ENCODE peak calls at places on chromosome 16, in nine cellular contexts. H is K562; D is psoas muscle; J is CD8-positive, alpha-beta T cell; N is fibroblast of mammary gland; I is AG09309; A is AG10803; K is A549; W is tibial nerve. S is an unnamed sample.

GRCh38 chr16:89115216-89115949 is 21.7 kb downstream of the ACSF3 start:
- DNase-seq in K (no peak), J (peak), H (peak), N (peak), I (no peak), D (peak), A (no peak), W (peak), S (peak)

GRCh38 chr16:569445-570254 is at the start of gene PIGQ:
- DNase-seq in W (peak), K (peak), I (no peak), J (peak), A (peak), N (peak), D (peak), H (peak), S (peak)

GRCh38 chr16:46859719-46860152 is 24.4 kb upstream of the GPT2 start:
- DNase-seq in D (peak), J (no peak), I (peak), H (peak), A (peak), N (peak), W (no peak), K (peak), S (no peak)

GRCh38 chr16:48538746-48539484 is 71.1 kb downstream of the N4BP1 start:
- DNase-seq in I (no peak), W (no peak), N (no peak), A (no peak), K (no peak), J (no peak), D (no peak), H (no peak), S (no peak)

GRCh38 chr16:10813123-10813455 is 5.5 kb downstream of the TVP23A start:
- DNase-seq in D (no peak), H (no peak), J (no peak), N (no peak), I (no peak), W (no peak), A (no peak), K (no peak), S (no peak)

GRCh38 chr16:48720266-48720665 is 110.3 kb upstream of the N4BP1 start:
- DNase-seq in K (no peak), I (no peak), A (no peak), H (peak), W (no peak), J (no peak), N (peak), D (no peak), S (peak)

GRCh38 chr16:11161439-11161838 is 94.6 kb downstream of the SOCS1 start:
- DNase-seq in J (no peak), I (no peak), H (peak), A (no peak), D (no peak), K (no peak), N (no peak), W (no peak), S (no peak)

GRCh38 chr16:1193143-1193824 is 31.8 kb downstream of the TPSG1 start:
- DNase-seq in D (no peak), H (peak), K (no peak), J (no peak), I (no peak), A (no peak), W (no peak), N (no peak), S (no peak)

GRCh38 chr16:27103954-27104353 is 37.2 kb downstream of the C16orf82 start:
- DNase-seq in J (no peak), W (no peak), I (no peak), A (no peak), N (no peak), D (no peak), H (no peak), K (no peak), S (no peak)

GRCh38 chr16:17070882-17071592 is 399.7 kb downstream of the XYLT1 start:
- DNase-seq in N (peak), D (no peak), K (no peak), J (peak), A (peak), H (no peak), I (no peak), W (peak), S (peak)

GRCh38 chr16:85695196-85696128 is 6.7 kb upstream of the GINS2 start:
- DNase-seq in I (no peak), J (no peak), K (no peak), H (no peak), N (no peak), A (no peak), D (no peak), W (no peak), S (no peak)

GRCh38 chr16:10387378-10387681 is 1.5 kb downstream of the ATF7IP2 start:
- DNase-seq in K (no peak), A (no peak), J (no peak), D (no peak), I (no peak), H (no peak), W (no peak), N (no peak), S (no peak)

GRCh38 chr16:48818257-48818656 is 208.3 kb upstream of the N4BP1 start:
- DNase-seq in N (no peak), J (no peak), H (no peak), D (no peak), W (no peak), K (no peak), I (no peak), A (no peak), S (no peak)

GRCh38 chr16:78630102-78630501 is 530.6 kb downstream of the WWOX start:
- DNase-seq in K (no peak), H (no peak), A (no peak), J (no peak), N (no peak), W (no peak), D (no peak), I (no peak), S (no peak)

GRCh38 chr16:17302620-17303019 is 168.1 kb downstream of the XYLT1 start:
- DNase-seq in K (no peak), I (no peak), W (no peak), N (peak), J (no peak), A (peak), H (no peak), D (no peak), S (no peak)

GRCh38 chr16:11471548-11471947 is 115.2 kb downstream of the LITAF start:
- DNase-seq in D (no peak), N (no peak), K (no peak), I (no peak), A (no peak), J (no peak), W (no peak), H (no peak), S (no peak)

GRCh38 chr16:20073203-20074088 is at the start of gene GPR139:
- DNase-seq in N (no peak), H (no peak), W (no peak), I (no peak), D (no peak), A (no peak), K (no peak), J (no peak), S (no peak)

GRCh38 chr16:489606-490005 is 37.9 kb upstream of the CAPN15 start:
- DNase-seq in W (no peak), D (no peak), I (no peak), N (no peak), K (no peak), J (no peak), A (no peak), H (no peak), S (no peak)

DNA sequence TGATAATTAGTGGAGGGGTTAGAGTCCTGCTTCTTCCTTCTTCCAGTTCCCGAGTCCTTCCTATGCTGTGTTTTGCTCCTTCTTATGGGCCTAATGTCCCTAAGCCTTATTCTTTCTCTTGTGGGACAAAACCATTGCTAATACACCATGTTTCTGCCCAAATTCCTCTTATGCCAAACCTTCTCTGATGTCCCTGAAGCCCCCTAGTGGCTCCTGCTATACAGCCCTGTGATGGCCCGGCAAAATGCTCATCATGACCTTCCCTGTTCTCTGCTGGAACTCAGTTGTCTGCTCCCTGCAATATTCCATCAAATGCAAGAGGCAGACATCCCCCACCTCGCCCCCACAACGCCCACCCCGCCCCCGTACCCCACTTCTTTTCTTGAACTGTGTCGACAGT is 171.6 kb downstream of the CDH11 start:
- DNase-seq in W (no peak), N (no peak), J (no peak), K (no peak), D (no peak), I (no peak), H (no peak), A (no peak), S (no peak)
- TF ChIP-seq CTCF in W (no peak), N (peak), J (no peak), K (no peak), D (no peak), I (peak), H (no peak), A (peak), S (no peak)

GRCh38 chr16:83328936-83329335 is 478.8 kb upstream of the HSBP1 start:
- DNase-seq in W (no peak), I (no peak), A (peak), J (no peak), N (no peak), K (no peak), D (no peak), H (no peak), S (no peak)

GRCh38 chr16:83329466-83329865 is 478.3 kb upstream of the HSBP1 start:
- DNase-seq in H (no peak), N (no peak), I (no peak), K (no peak), W (no peak), J (no peak), D (no peak), A (no peak), S (no peak)

GRCh38 chr16:83335076-83335475 is 472.7 kb upstream of the HSBP1 start:
- DNase-seq in H (no peak), K (no peak), J (no peak), I (no peak), D (no peak), W (no peak), A (peak), N (no peak), S (no peak)

GRCh38 chr16:83330251-83330650 is 477.5 kb upstream of the HSBP1 start:
- DNase-seq in D (no peak), A (no peak), K (no peak), N (no peak), W (no peak), H (no peak), J (no peak), I (no peak), S (no peak)
- TF ChIP-seq CTCF in D (no peak), A (no peak), K (no peak), N (no peak), W (no peak), H (no peak), J (no peak), I (no peak), S (no peak)

GRCh38 chr16:25367773-25368172 is 110.1 kb upstream of the ZKSCAN2 start:
- DNase-seq in K (no peak), A (no peak), D (no peak), H (no peak), I (no peak), N (no peak), W (no peak), J (no peak), S (no peak)

GRCh38 chr16:25371342-25371741 is 113.7 kb upstream of the ZKSCAN2 start:
- DNase-seq in A (no peak), K (no peak), N (no peak), J (no peak), I (no peak), D (no peak), W (no peak), H (no peak), S (no peak)

GRCh38 chr16:25374556-25374955 is 116.9 kb upstream of the ZKSCAN2 start:
- DNase-seq in I (no peak), A (no peak), H (no peak), J (no peak), W (no peak), K (no peak), D (no peak), N (no peak), S (no peak)

DNA sequence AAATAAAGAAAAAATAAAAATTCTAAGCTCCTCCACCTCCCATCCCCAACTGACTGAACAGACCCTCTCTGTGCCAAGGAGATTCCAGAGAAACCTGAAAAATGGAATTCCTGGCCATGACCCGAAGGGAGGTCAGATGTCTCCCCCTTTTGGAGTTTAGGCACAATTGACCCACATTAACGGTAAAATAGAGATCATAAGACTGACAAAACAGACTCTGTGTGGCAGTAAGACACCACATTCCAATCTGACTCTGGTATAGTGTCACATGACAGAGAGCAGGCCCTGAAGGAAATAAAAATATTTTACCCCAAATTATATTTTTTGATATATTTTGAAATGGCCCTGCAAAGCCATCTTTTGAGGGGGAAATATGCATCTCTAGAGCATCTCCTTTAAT is 115.1 kb upstream of the ZKSCAN2 start:
- DNase-seq in A (no peak), W (no peak), D (no peak), I (no peak), K (no peak), N (no peak), H (no peak), J (no peak), S (no peak)
- TF ChIP-seq CTCF in A (no peak), W (no peak), D (no peak), I (no peak), K (no peak), N (no peak), H (peak), J (no peak), S (no peak)

GRCh38 chr16:30914849-30915248 is 8.5 kb upstream of the FBXL19 start:
- DNase-seq in W (no peak), I (no peak), H (no peak), K (no peak), D (no peak), J (no peak), N (no peak), A (no peak), S (no peak)

GRCh38 chr16:30912794-30913412 is 10.5 kb upstream of the FBXL19 start:
- DNase-seq in D (no peak), A (no peak), H (no peak), I (no peak), J (no peak), W (no peak), N (no peak), K (no peak), S (no peak)

GRCh38 chr16:30907064-30907463 is 10.7 kb downstream of the CTF1 start:
- DNase-seq in D (no peak), H (no peak), K (no peak), I (no peak), J (no peak), A (no peak), W (no peak), N (no peak), S (no peak)

GRCh38 chr16:30910427-30911029 is 12.8 kb upstream of the FBXL19 start:
- DNase-seq in K (no peak), J (no peak), I (no peak), H (no peak), A (no peak), N (no peak), D (no peak), W (no peak), S (no peak)
- TF ChIP-seq CTCF in K (no peak), J (no peak), I (no peak), H (no peak), A (no peak), N (no peak), D (no peak), W (no peak), S (no peak)

DNA sequence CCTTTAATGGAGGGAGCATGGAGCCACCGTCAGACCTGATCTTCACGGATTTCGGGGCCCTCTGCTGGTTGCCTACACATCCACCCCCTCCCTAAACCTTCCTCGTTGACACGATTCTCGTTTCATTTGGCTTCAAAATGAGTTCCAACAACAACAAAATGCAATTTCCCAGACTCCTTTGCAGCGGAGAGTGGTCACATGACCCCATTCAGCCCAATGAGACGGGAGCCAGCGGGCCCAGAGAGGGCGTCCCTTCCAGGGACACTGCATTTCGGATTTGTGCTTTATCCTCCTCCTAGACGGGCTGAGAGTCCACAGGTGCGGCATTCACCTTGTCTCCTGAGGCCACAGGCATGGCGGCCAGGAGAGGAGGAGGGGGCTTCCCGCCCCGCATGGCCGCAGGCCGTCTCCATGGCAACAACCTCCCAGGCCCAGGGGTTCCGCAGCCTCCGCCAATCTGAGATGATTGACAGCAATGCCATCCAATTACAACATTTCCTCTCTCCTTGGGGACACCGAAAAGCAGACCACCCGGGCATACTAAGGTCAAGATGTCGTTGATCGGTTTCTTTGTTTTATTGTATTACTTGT is 259.8 kb downstream of the C16orf95 start:
- DNase-seq in A (peak), K (no peak), J (no peak), H (peak), I (no peak), N (peak), D (no peak), W (no peak), S (no peak)
- TF ChIP-seq CTCF in A (no peak), K (no peak), J (no peak), H (peak), I (peak), N (peak), D (no peak), W (no peak), S (no peak)

DNA sequence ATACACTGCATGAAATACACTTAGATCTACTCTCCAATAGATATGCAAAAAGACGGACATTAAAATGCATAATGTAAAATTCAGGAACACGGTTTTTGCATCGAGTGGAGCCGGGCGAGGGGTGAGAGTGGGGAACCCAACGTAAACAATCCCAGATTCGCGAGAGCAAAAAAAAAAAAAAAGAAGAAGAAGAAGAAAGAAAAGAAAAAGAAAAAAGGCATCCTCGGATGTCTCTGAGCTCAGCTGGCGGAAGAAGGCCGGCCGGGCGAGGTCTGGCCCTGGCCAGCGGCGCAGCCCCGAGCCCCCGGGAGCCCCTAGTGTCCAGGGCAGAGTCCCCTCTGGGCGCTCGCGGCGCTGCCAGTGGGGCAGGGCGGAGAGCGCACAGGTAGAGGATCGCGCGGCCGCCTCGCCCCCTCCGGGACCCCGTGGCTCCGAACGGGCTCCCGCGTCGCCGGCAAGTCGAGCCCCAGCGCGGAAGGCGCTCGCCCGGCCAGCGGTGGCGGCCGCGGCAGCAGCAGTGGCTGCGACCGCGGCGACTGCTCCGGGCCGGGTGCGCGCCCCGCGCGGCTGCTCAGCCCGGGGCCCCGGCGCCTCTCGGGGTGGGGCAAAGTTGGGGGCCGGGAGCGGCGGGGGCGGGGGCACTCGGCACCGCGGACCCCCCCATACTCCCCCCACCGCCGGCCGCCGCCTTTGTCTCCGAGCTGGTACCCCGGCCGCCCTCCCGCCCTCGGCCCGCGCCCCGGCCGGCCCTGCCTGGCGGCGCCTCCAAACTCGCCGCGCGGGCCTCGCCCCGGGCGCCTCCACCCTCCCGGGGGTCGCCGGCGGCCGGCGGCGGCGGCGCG is 9.7 kb upstream of the ZFHX3 start:
- DNase-seq in W (no peak), D (peak), A (no peak), J (no peak), H (peak), K (no peak), N (no peak), I (no peak), S (peak)
- TF ChIP-seq CTCF in W (peak), D (peak), A (peak), J (no peak), H (no peak), K (peak), N (no peak), I (no peak), S (peak)

GRCh38 chr16:72836181-72836580 is 211.7 kb downstream of the ZFHX3 start:
- DNase-seq in K (no peak), H (no peak), D (no peak), N (no peak), A (no peak), W (no peak), I (no peak), J (no peak), S (no peak)

GRCh38 chr16:72838999-72839398 is 208.9 kb downstream of the ZFHX3 start:
- DNase-seq in W (no peak), I (no peak), A (no peak), D (no peak), H (no peak), K (no peak), N (no peak), J (no peak), S (no peak)

GRCh38 chr16:72840591-72841381 is 207.1 kb downstream of the ZFHX3 start:
- DNase-seq in N (peak), J (no peak), D (no peak), W (no peak), A (peak), H (no peak), K (no peak), I (no peak), S (peak)

GRCh38 chr16:72836985-72837384 is 210.9 kb downstream of the ZFHX3 start:
- DNase-seq in N (no peak), A (no peak), I (no peak), W (no peak), J (no peak), K (no peak), D (no peak), H (no peak), S (no peak)

GRCh38 chr16:72837846-72838661 is 209.9 kb downstream of the ZFHX3 start:
- DNase-seq in N (no peak), J (no peak), K (no peak), W (no peak), A (no peak), I (no peak), D (no peak), H (no peak), S (no peak)
- TF ChIP-seq CTCF in N (no peak), J (no peak), K (no peak), W (no peak), A (no peak), I (no peak), D (no peak), H (no peak), S (no peak)

GRCh38 chr16:66373667-66374066 is 7.2 kb downstream of the CDH5 start:
- DNase-seq in N (no peak), I (no peak), W (no peak), H (no peak), K (no peak), J (no peak), A (no peak), D (no peak), S (no peak)

GRCh38 chr16:66372078-66372897 is 5.8 kb downstream of the CDH5 start:
- DNase-seq in K (no peak), N (no peak), J (no peak), A (no peak), D (no peak), H (no peak), W (no peak), I (no peak), S (no peak)

GRCh38 chr16:66375451-66375850 is 9.0 kb downstream of the CDH5 start:
- DNase-seq in A (no peak), D (no peak), H (no peak), J (no peak), N (no peak), K (no peak), W (no peak), I (no peak), S (no peak)

GRCh38 chr16:66372898-66373155 is 6.3 kb downstream of the CDH5 start:
- DNase-seq in D (no peak), N (no peak), J (no peak), A (no peak), I (no peak), H (no peak), K (no peak), W (no peak), S (no peak)

GRCh38 chr16:66374176-66374575 is 7.7 kb downstream of the CDH5 start:
- DNase-seq in A (no peak), J (no peak), W (no peak), H (no peak), N (no peak), K (no peak), D (no peak), I (no peak), S (no peak)
- TF ChIP-seq CTCF in A (no peak), J (no peak), W (no peak), H (no peak), N (no peak), K (no peak), D (no peak), I (no peak), S (no peak)